ENCODE peak calls at places on chromosomes 7 and 10, in seven cellular contexts. P is PC-3, Q is fibroblast of villous mesenchyme, D is stomach, X is fibroblast of lung, F is OCI-LY7, H is neural crest cell. V is an unnamed sample.

GRCh38 chr10:131242007-131242406 is 69.5 kb downstream of the TCERG1L start:
- DNase-seq in D (peak), X (no peak), H (peak), P (peak), F (no peak), Q (no peak), V (peak)

GRCh38 chr7:50812847-50813475 is 30.3 kb upstream of the GRB10 start:
- DNase-seq in P (peak), D (peak), H (no peak), X (peak), F (no peak), Q (peak), V (no peak)

GRCh38 chr7:132866551-132866950 is 215.3 kb downstream of the CHCHD3 start:
- DNase-seq in Q (no peak), F (no peak), X (no peak), D (no peak), H (no peak), P (no peak), V (no peak)

GRCh38 chr10:98684019-98684899 is 237.5 kb upstream of the HPS1 start:
- DNase-seq in F (no peak), Q (peak), P (no peak), X (no peak), H (no peak), D (no peak), V (no peak)

GRCh38 chr7:4689668-4690067 is 7.6 kb downstream of the FOXK1 start:
- DNase-seq in H (no peak), X (no peak), Q (no peak), D (no peak), F (no peak), P (no peak), V (no peak)

GRCh38 chr7:27364344-27364758 is 121.7 kb downstream of the EVX1 start:
- DNase-seq in P (peak), F (no peak), Q (peak), H (no peak), X (peak), D (peak), V (no peak)

GRCh38 chr7:71132521-71133231 is 732 bp downstream of the GALNT17 start:
- DNase-seq in Q (no peak), P (no peak), H (peak), X (peak), F (no peak), D (no peak), V (peak)

GRCh38 chr7:123154231-123154860 is 45.4 kb downstream of the SLC13A1 start:
- DNase-seq in F (peak), P (peak), X (peak), Q (peak), H (peak), D (peak), V (peak)

GRCh38 chr7:68038621-68039314 is 1042.1 kb downstream of the TYW1 start:
- DNase-seq in X (peak), Q (peak), F (no peak), D (no peak), P (peak), H (no peak), V (no peak)

GRCh38 chr7:44177570-44178131 is 11.6 kb downstream of the GCK start:
- DNase-seq in H (no peak), X (peak), P (peak), F (no peak), Q (no peak), D (no peak), V (no peak)

GRCh38 chr7:128963327-128963757 is 25.6 kb downstream of the IRF5 start:
- DNase-seq in P (no peak), X (peak), D (no peak), H (no peak), F (peak), Q (peak), V (no peak)

GRCh38 chr7:155009570-155010157 is 6.7 kb upstream of the PAXIP1 start:
- DNase-seq in D (no peak), P (peak), Q (no peak), F (peak), X (no peak), H (no peak), V (no peak)

GRCh38 chr7:70557281-70557680 is 574.7 kb upstream of the GALNT17 start:
- DNase-seq in D (no peak), X (no peak), H (no peak), Q (no peak), P (no peak), F (no peak), V (no peak)

GRCh38 chr7:152522551-152522950 is 86.7 kb upstream of the KMT2C start:
- DNase-seq in Q (peak), D (no peak), X (peak), H (no peak), F (no peak), P (no peak), V (no peak)

GRCh38 chr7:66157060-66157459 is 42.4 kb downstream of the CRCP start:
- DNase-seq in H (no peak), X (no peak), Q (peak), D (no peak), F (no peak), P (no peak), V (no peak)

GRCh38 chr10:11505636-11506035 is 105.8 kb downstream of the USP6NL start:
- DNase-seq in D (no peak), H (no peak), Q (no peak), F (no peak), X (peak), P (no peak), V (no peak)

GRCh38 chr10:51341216-51341615 is 266.9 kb downstream of the PRKG1 start:
- DNase-seq in P (peak), Q (no peak), H (no peak), X (peak), F (no peak), D (no peak), V (no peak)

GRCh38 chr10:19833508-19833824 is 17.2 kb downstream of the PLXDC2 start:
- DNase-seq in X (no peak), F (no peak), P (no peak), H (no peak), Q (no peak), D (no peak), V (no peak)

GRCh38 chr7:102042016-102042656 is 224.7 kb downstream of the CUX1 start:
- DNase-seq in Q (no peak), P (peak), F (no peak), D (no peak), H (no peak), X (peak), V (no peak)

GRCh38 chr10:72243822-72244437 is 27.9 kb upstream of the ASCC1 start:
- DNase-seq in D (peak), F (no peak), Q (peak), H (no peak), P (peak), X (peak), V (no peak)

GRCh38 chr7:55309040-55309991 is 55.8 kb upstream of the LANCL2 start:
- DNase-seq in F (no peak), D (peak), P (no peak), Q (peak), H (no peak), X (peak), V (no peak)

GRCh38 chr7:81684513-81685262 is 85.2 kb downstream of the HGF start:
- DNase-seq in H (no peak), D (peak), P (peak), F (no peak), Q (peak), X (peak), V (no peak)

GRCh38 chr7:134446923-134447322 is 12.0 kb downstream of the AKR1B1 start:
- DNase-seq in H (no peak), D (no peak), P (no peak), F (no peak), X (no peak), Q (no peak), V (no peak)

GRCh38 chr10:10598297-10598696 is 419.4 kb upstream of the CELF2 start:
- DNase-seq in D (no peak), Q (no peak), X (no peak), P (no peak), H (no peak), F (peak), V (no peak)

GRCh38 chr7:83326223-83326622 is 163.5 kb upstream of the PCLO start:
- DNase-seq in F (no peak), D (no peak), H (no peak), X (peak), P (no peak), Q (no peak), V (no peak)

GRCh38 chr10:25696013-25696708 is 237.9 kb upstream of the MYO3A start:
- DNase-seq in X (no peak), D (no peak), P (no peak), H (no peak), F (no peak), Q (no peak), V (no peak)

GRCh38 chr7:32206987-32207386 is 136.8 kb upstream of the PDE1C start:
- DNase-seq in D (no peak), Q (no peak), P (peak), H (peak), X (peak), F (no peak), V (peak)

GRCh38 chr10:133258818-133259602 is 17.7 kb downstream of the ADAM8 start:
- DNase-seq in F (no peak), P (peak), H (no peak), X (peak), D (peak), Q (peak), V (no peak)

GRCh38 chr10:73731588-73732375 is 12.4 kb upstream of the SEC24C start:
- DNase-seq in Q (no peak), F (no peak), H (no peak), X (no peak), D (no peak), P (no peak), V (no peak)

GRCh38 chr10:29553732-29554260 is 81.0 kb downstream of the SVIL start:
- DNase-seq in H (no peak), X (no peak), D (no peak), F (no peak), Q (no peak), P (no peak), V (no peak)

GRCh38 chr10:29557665-29558064 is 77.1 kb downstream of the SVIL start:
- DNase-seq in X (no peak), D (no peak), Q (no peak), F (no peak), H (no peak), P (no peak), V (no peak)

GRCh38 chr10:29555746-29556481 is 78.9 kb downstream of the SVIL start:
- DNase-seq in P (peak), Q (peak), X (peak), H (peak), D (no peak), F (no peak), V (no peak)

GRCh38 chr10:29554660-29555059 is 80.1 kb downstream of the SVIL start:
- DNase-seq in H (no peak), D (no peak), X (peak), P (peak), Q (peak), F (no peak), V (no peak)

GRCh38 chr10:29555091-29555745 is 79.6 kb downstream of the SVIL start:
- DNase-seq in F (no peak), H (no peak), X (peak), Q (no peak), P (peak), D (no peak), V (no peak)
- TF ChIP-seq CTCF in F (no peak), H (no peak), X (no peak), Q (no peak), P (no peak), D (no peak), V (no peak)

DNA sequence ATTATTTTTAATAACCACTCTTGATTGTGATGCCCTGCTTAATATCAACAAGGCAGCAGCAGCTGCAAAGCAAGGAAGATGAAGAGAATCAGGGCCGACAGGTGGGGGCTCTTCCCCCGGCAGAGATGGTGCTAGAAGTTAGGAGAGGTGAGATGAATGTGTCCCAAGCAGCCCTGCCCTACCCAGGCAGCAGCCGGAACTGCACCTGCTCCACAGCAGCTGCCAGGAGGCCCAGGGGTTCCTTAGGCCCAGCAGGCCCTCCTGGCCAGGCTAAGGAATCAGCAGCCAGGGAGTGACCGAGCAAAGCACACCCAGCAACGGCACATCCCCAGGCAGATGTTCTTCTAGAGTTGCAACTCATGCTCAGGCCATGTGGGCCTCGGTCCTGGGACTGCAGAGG is 17.9 kb downstream of the AFAP1L2 start:
- DNase-seq in F (peak), X (no peak), Q (no peak), D (no peak), H (no peak), P (no peak), V (no peak)
- TF ChIP-seq CTCF in F (peak), X (no peak), Q (no peak), D (no peak), H (no peak), P (no peak), V (peak)

GRCh38 chr10:2477154-2477553 is 590.2 kb upstream of the PFKP start:
- DNase-seq in D (no peak), H (no peak), F (no peak), X (no peak), P (no peak), Q (no peak), V (no peak)
- TF ChIP-seq CTCF in D (no peak), H (no peak), F (no peak), X (no peak), P (no peak), Q (no peak), V (no peak)

DNA sequence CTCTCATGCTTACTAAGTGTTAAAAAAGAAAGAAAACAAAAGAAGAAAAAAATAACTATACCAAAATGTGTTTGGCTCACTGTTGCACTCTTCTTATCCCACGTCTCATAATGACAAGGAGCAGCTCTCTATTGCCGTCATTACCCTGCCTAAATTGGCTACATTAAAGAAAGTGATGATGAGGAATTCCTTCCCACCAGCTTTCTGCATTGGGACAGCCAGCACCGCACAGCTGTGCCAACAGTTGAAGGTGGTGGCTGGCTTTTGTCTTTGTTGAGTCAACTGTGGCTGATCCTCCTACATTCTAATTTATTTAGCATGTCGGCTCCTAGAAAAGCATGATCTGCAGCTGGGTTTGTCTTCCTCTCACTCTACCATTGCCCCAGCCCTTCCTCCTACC is 751.8 kb downstream of the KCNMA1 start:
- DNase-seq in Q (no peak), D (no peak), H (no peak), P (no peak), F (no peak), X (peak), V (no peak)
- TF ChIP-seq CTCF in Q (no peak), D (no peak), H (no peak), P (no peak), F (no peak), X (no peak), V (no peak)

GRCh38 chr10:127577376-127577775 is 28.3 kb downstream of the NPS start:
- DNase-seq in F (no peak), H (no peak), P (peak), D (no peak), Q (peak), X (peak), V (no peak)
- TF ChIP-seq CTCF in F (peak), H (peak), P (peak), D (no peak), Q (no peak), X (peak), V (no peak)

GRCh38 chr7:151018421-151019129 is 5.7 kb downstream of the ATG9B start:
- DNase-seq in H (no peak), P (no peak), F (no peak), Q (no peak), X (peak), D (peak), V (no peak)
- TF ChIP-seq CTCF in H (no peak), P (no peak), F (peak), Q (no peak), X (no peak), D (no peak), V (no peak)

DNA sequence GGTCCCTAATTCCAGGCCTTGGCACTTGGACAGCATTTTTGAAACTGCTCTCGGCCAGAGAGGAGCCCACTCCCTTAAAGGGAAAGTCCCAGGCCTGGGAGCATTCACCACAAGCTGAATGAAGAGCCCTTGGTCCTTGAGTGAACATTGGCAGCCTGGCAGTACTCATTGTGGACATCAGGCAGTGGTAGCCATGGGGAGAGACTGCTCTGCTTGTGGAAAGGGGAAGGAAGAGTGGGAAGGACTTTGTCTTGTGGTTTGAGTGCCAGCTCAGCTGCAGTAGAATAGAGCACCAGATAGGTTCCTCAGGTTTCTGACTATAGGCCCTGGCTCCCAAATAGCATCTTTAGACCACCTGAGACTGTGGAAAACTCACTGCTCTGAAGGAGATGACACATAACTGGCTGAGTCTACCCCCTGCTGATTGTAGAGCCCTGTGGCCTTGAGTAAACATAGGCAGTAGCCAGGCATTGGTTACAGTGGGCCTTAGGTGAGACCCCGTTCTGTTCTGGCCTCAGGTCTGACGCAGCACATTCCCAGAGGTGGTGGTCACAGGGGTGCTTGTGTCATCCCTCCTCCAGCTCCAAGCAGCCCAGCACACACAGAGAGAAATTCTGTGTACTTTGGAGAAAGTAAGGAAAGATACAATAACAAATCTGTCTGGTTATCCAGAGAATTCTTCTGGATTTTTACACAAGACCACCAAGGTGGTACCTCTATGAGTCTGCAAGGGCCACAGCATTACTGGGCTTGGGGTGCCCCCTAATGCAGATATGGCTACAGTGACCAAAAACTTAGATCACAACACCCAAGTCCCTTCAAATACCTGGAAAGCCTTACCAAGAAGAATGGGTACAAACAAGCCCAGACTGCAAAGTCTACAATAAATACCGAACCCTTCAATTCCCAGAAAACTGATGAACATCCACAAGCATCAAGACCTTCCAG is 153.8 kb downstream of the GNAI1 start:
- DNase-seq in D (no peak), X (peak), F (no peak), H (no peak), Q (no peak), P (peak), V (no peak)
- TF ChIP-seq CTCF in D (no peak), X (peak), F (no peak), H (no peak), Q (peak), P (no peak), V (peak)

V was measured in progenitor cell of endocrine pancreas.